ENCODE peak calls at places on chromosome 16, in six cellular contexts. One of them, this sample, is unnamed. For H3K4me1 and H3K27me3, the result is how much of the 10 kb centered on the place peaks cover.

GRCh38 chr16:15766918-15767317 is 89.9 kb downstream of the MYH11 start:
- DNase-seq in SJCRH30: no peak
- DNase-seq in cardiac muscle cell: no peak
- DNase-seq in neural progenitor cell: no peak
- DNase-seq in tibial nerve: no peak
- DNase-seq in CD4-positive, alpha-beta memory T cell: no peak
- DNase-seq in this sample: no peak

GRCh38 chr16:19223235-19223847 is 55.3 kb downstream of the SYT17 start:
- DNase-seq in SJCRH30: peak
- DNase-seq in cardiac muscle cell: peak
- DNase-seq in neural progenitor cell: peak
- DNase-seq in tibial nerve: peak
- DNase-seq in CD4-positive, alpha-beta memory T cell: no peak
- DNase-seq in this sample: peak

GRCh38 chr16:69465083-69465721 is 40.8 kb downstream of the CYB5B start:
- DNase-seq in SJCRH30: no peak
- DNase-seq in cardiac muscle cell: no peak
- DNase-seq in neural progenitor cell: no peak
- DNase-seq in tibial nerve: no peak
- DNase-seq in CD4-positive, alpha-beta memory T cell: peak
- DNase-seq in this sample: no peak

GRCh38 chr16:31298958-31299357 is 39.2 kb downstream of the ITGAM start:
- DNase-seq in SJCRH30: no peak
- DNase-seq in cardiac muscle cell: peak
- DNase-seq in neural progenitor cell: no peak
- DNase-seq in tibial nerve: no peak
- DNase-seq in CD4-positive, alpha-beta memory T cell: no peak
- DNase-seq in this sample: no peak

GRCh38 chr16:75011634-75012307 is 12.9 kb downstream of the ZNRF1 start:
- DNase-seq in SJCRH30: no peak
- DNase-seq in cardiac muscle cell: peak
- DNase-seq in neural progenitor cell: no peak
- DNase-seq in tibial nerve: peak
- DNase-seq in CD4-positive, alpha-beta memory T cell: peak
- DNase-seq in this sample: peak

GRCh38 chr16:72809446-72809845 is 238.5 kb downstream of the ZFHX3 start:
- DNase-seq in SJCRH30: no peak
- DNase-seq in cardiac muscle cell: no peak
- DNase-seq in neural progenitor cell: no peak
- DNase-seq in tibial nerve: no peak
- DNase-seq in CD4-positive, alpha-beta memory T cell: no peak
- DNase-seq in this sample: no peak

GRCh38 chr16:12078405-12079245 is 102.1 kb downstream of the SNX29 start:
- DNase-seq in SJCRH30: no peak
- DNase-seq in cardiac muscle cell: no peak
- DNase-seq in neural progenitor cell: no peak
- DNase-seq in tibial nerve: no peak
- DNase-seq in CD4-positive, alpha-beta memory T cell: peak
- DNase-seq in this sample: no peak

GRCh38 chr16:27747946-27748345 is 198.0 kb downstream of the KATNIP start:
- DNase-seq in SJCRH30: no peak
- DNase-seq in cardiac muscle cell: no peak
- DNase-seq in neural progenitor cell: no peak
- DNase-seq in tibial nerve: no peak
- DNase-seq in CD4-positive, alpha-beta memory T cell: no peak
- DNase-seq in this sample: no peak

GRCh38 chr16:30948087-30948955 is 547 bp upstream of the ORAI3 start:
- DNase-seq in SJCRH30: peak
- DNase-seq in cardiac muscle cell: peak
- DNase-seq in neural progenitor cell: peak
- DNase-seq in tibial nerve: peak
- DNase-seq in CD4-positive, alpha-beta memory T cell: no peak
- DNase-seq in this sample: peak

GRCh38 chr16:80299416-80299815 is 241.4 kb upstream of the DYNLRB2 start:
- DNase-seq in SJCRH30: peak
- DNase-seq in cardiac muscle cell: peak
- DNase-seq in neural progenitor cell: no peak
- DNase-seq in tibial nerve: no peak
- DNase-seq in CD4-positive, alpha-beta memory T cell: no peak
- DNase-seq in this sample: no peak

GRCh38 chr16:84144301-84144858 is 597 bp downstream of the HSDL1 start:
- DNase-seq in SJCRH30: peak
- DNase-seq in cardiac muscle cell: peak
- DNase-seq in neural progenitor cell: peak
- DNase-seq in tibial nerve: no peak
- DNase-seq in CD4-positive, alpha-beta memory T cell: peak
- DNase-seq in this sample: peak

GRCh38 chr16:28012031-28012445 is 51.5 kb downstream of the GSG1L start:
- DNase-seq in SJCRH30: peak
- DNase-seq in cardiac muscle cell: peak
- DNase-seq in neural progenitor cell: no peak
- DNase-seq in tibial nerve: no peak
- DNase-seq in CD4-positive, alpha-beta memory T cell: no peak
- DNase-seq in this sample: peak

GRCh38 chr16:54135361-54136275 is 151.0 kb downstream of the IRX3 start:
- DNase-seq in SJCRH30: no peak
- DNase-seq in cardiac muscle cell: peak
- DNase-seq in neural progenitor cell: no peak
- DNase-seq in tibial nerve: no peak
- DNase-seq in CD4-positive, alpha-beta memory T cell: no peak
- DNase-seq in this sample: no peak

GRCh38 chr16:12319464-12320030 is 343.0 kb downstream of the SNX29 start:
- DNase-seq in SJCRH30: no peak
- DNase-seq in cardiac muscle cell: no peak
- DNase-seq in neural progenitor cell: no peak
- DNase-seq in tibial nerve: no peak
- DNase-seq in CD4-positive, alpha-beta memory T cell: no peak
- DNase-seq in this sample: no peak

GRCh38 chr16:86578056-86578455 is 293 bp upstream of the FOXL1 start:
- DNase-seq in SJCRH30: no peak
- DNase-seq in cardiac muscle cell: no peak
- DNase-seq in neural progenitor cell: no peak
- DNase-seq in tibial nerve: peak
- DNase-seq in CD4-positive, alpha-beta memory T cell: no peak
- DNase-seq in this sample: no peak

GRCh38 chr16:81520560-81521135 is 76.0 kb downstream of the CMIP start:
- DNase-seq in SJCRH30: no peak
- DNase-seq in cardiac muscle cell: no peak
- DNase-seq in neural progenitor cell: no peak
- DNase-seq in tibial nerve: no peak
- DNase-seq in CD4-positive, alpha-beta memory T cell: no peak
- DNase-seq in this sample: no peak
- H3K4me1 ChIP-seq in SJCRH30: under half
- H3K4me1 ChIP-seq in cardiac muscle cell: under half
- H3K4me1 ChIP-seq in neural progenitor cell: under half
- H3K4me1 ChIP-seq in tibial nerve: under half
- H3K4me1 ChIP-seq in CD4-positive, alpha-beta memory T cell: under half
- H3K4me1 ChIP-seq in this sample: under half

GRCh38 chr16:85400305-85401205 is 212.6 kb upstream of the GSE1 start:
- DNase-seq in SJCRH30: no peak
- DNase-seq in cardiac muscle cell: no peak
- DNase-seq in neural progenitor cell: no peak
- DNase-seq in tibial nerve: no peak
- DNase-seq in CD4-positive, alpha-beta memory T cell: no peak
- DNase-seq in this sample: no peak

GRCh38 chr16:85401917-85402766 is 211.0 kb upstream of the GSE1 start:
- DNase-seq in SJCRH30: no peak
- DNase-seq in cardiac muscle cell: no peak
- DNase-seq in neural progenitor cell: no peak
- DNase-seq in tibial nerve: no peak
- DNase-seq in CD4-positive, alpha-beta memory T cell: no peak
- DNase-seq in this sample: no peak

GRCh38 chr16:85399583-85400284 is 213.4 kb upstream of the GSE1 start:
- DNase-seq in SJCRH30: no peak
- DNase-seq in cardiac muscle cell: no peak
- DNase-seq in neural progenitor cell: no peak
- DNase-seq in tibial nerve: no peak
- DNase-seq in CD4-positive, alpha-beta memory T cell: no peak
- DNase-seq in this sample: no peak

GRCh38 chr16:85402910-85403692 is 210.0 kb upstream of the GSE1 start:
- DNase-seq in SJCRH30: peak
- DNase-seq in cardiac muscle cell: peak
- DNase-seq in neural progenitor cell: no peak
- DNase-seq in tibial nerve: no peak
- DNase-seq in CD4-positive, alpha-beta memory T cell: no peak
- DNase-seq in this sample: peak

DNA sequence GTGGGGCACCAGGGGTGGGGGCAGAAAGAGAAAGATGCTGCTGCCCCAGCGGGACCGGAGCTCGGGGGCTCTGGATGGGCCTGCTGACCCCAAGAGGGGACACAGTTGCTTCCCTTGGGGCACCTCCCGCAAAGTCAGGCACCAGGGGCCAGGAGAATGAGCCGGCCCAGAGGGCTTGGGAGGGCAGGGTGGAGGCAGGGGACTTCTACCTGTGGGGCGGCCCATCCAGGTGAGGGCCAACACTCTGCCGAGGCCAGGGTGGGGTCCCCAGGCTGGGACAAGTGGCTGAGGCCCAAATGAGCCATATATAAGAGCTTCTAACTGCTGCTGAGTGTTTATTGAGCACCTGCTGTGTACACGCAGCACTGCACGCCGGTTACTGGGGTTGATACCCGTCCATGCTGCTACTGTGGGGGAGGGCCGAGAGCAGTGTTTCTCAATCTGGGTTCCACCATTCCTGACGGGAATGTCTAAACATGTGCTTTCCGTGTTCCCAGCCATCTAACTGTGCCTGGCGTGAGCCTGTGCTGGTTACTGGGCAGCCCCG is 211.7 kb upstream of the GSE1 start:
- DNase-seq in SJCRH30: no peak
- DNase-seq in cardiac muscle cell: no peak
- DNase-seq in neural progenitor cell: no peak
- DNase-seq in tibial nerve: no peak
- DNase-seq in CD4-positive, alpha-beta memory T cell: no peak
- DNase-seq in this sample: no peak
- H3K27me3 ChIP-seq in SJCRH30: under half
- H3K27me3 ChIP-seq in cardiac muscle cell: under half
- H3K27me3 ChIP-seq in neural progenitor cell: under half
- H3K27me3 ChIP-seq in tibial nerve: under half
- H3K27me3 ChIP-seq in CD4-positive, alpha-beta memory T cell: under half
- H3K27me3 ChIP-seq in this sample: under half

DNA sequence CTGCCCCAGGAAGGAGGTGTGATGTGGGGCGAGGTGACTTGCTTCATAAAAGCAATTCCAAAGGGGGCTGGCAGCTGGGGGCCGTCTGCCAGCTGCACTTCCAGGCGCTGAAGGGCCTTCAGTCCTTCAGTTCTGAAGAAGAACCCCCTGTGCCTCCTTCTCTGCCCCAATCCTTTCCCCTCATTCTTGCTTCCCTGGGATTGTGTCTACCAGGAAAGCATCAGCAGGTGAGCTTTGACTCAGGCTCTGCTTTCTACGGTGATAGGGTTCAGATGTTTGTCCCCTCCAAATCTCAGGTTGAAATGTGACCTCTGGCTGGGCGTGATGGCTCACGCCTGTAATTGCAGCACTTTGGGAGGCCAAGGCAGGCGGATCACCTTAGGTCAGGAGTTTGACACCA is 52.5 kb upstream of the NKD1 start:
- DNase-seq in SJCRH30: no peak
- DNase-seq in cardiac muscle cell: no peak
- DNase-seq in neural progenitor cell: no peak
- DNase-seq in tibial nerve: no peak
- DNase-seq in CD4-positive, alpha-beta memory T cell: no peak
- DNase-seq in this sample: no peak
- H3K4me1 ChIP-seq in SJCRH30: under half
- H3K4me1 ChIP-seq in cardiac muscle cell: under half
- H3K4me1 ChIP-seq in neural progenitor cell: under half
- H3K4me1 ChIP-seq in tibial nerve: under half
- H3K4me1 ChIP-seq in CD4-positive, alpha-beta memory T cell: under half
- H3K4me1 ChIP-seq in this sample: under half

DNA sequence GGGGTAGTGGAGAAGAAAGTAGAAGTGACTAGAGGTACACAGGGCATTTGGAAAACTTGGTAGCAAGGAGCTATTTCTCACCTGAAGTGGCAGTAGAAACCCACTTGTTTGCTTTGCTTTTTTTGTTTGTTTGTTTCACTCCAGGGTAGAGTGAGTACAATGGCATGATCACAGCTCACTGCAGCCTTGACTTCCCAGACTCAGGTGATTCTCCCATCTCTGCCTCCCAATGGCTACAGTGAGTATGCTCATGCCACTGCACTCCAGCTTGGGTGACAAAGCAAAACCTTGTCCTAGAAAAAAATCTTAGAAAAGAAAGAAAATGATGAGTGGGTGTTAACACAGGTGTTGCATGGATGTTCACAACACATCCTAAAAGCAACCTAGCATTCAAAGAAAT is 40.4 kb downstream of the SCNN1G start:
- DNase-seq in SJCRH30: no peak
- DNase-seq in cardiac muscle cell: no peak
- DNase-seq in neural progenitor cell: no peak
- DNase-seq in tibial nerve: no peak
- DNase-seq in CD4-positive, alpha-beta memory T cell: no peak
- DNase-seq in this sample: no peak
- H3K27me3 ChIP-seq in SJCRH30: under half
- H3K27me3 ChIP-seq in cardiac muscle cell: under half
- H3K27me3 ChIP-seq in neural progenitor cell: under half
- H3K27me3 ChIP-seq in tibial nerve: under half
- H3K27me3 ChIP-seq in CD4-positive, alpha-beta memory T cell: under half
- H3K27me3 ChIP-seq in this sample: under half

GRCh38 chr16:66562409-66562808 is 3.8 kb upstream of the CMTM1 start:
- DNase-seq in SJCRH30: no peak
- DNase-seq in cardiac muscle cell: no peak
- DNase-seq in neural progenitor cell: no peak
- DNase-seq in tibial nerve: no peak
- DNase-seq in CD4-positive, alpha-beta memory T cell: peak
- DNase-seq in this sample: no peak

GRCh38 chr16:66561381-66562080 is 4.7 kb upstream of the CMTM1 start:
- DNase-seq in SJCRH30: no peak
- DNase-seq in cardiac muscle cell: no peak
- DNase-seq in neural progenitor cell: no peak
- DNase-seq in tibial nerve: no peak
- DNase-seq in CD4-positive, alpha-beta memory T cell: no peak
- DNase-seq in this sample: no peak

GRCh38 chr16:66563574-66564334 is 2.5 kb upstream of the CMTM1 start:
- DNase-seq in SJCRH30: no peak
- DNase-seq in cardiac muscle cell: no peak
- DNase-seq in neural progenitor cell: no peak
- DNase-seq in tibial nerve: no peak
- DNase-seq in CD4-positive, alpha-beta memory T cell: no peak
- DNase-seq in this sample: no peak

GRCh38 chr16:66565051-66565450 is 1.2 kb upstream of the CMTM1 start:
- DNase-seq in SJCRH30: no peak
- DNase-seq in cardiac muscle cell: no peak
- DNase-seq in neural progenitor cell: no peak
- DNase-seq in tibial nerve: no peak
- DNase-seq in CD4-positive, alpha-beta memory T cell: no peak
- DNase-seq in this sample: no peak

GRCh38 chr16:66562986-66563385 is 3.3 kb upstream of the CMTM1 start:
- DNase-seq in SJCRH30: no peak
- DNase-seq in cardiac muscle cell: no peak
- DNase-seq in neural progenitor cell: no peak
- DNase-seq in tibial nerve: no peak
- DNase-seq in CD4-positive, alpha-beta memory T cell: no peak
- DNase-seq in this sample: no peak
- H3K4me1 ChIP-seq in SJCRH30: under half
- H3K4me1 ChIP-seq in cardiac muscle cell: under half
- H3K4me1 ChIP-seq in neural progenitor cell: under half
- H3K4me1 ChIP-seq in tibial nerve: under half
- H3K4me1 ChIP-seq in CD4-positive, alpha-beta memory T cell: half or more
- H3K4me1 ChIP-seq in this sample: under half

GRCh38 chr16:9713907-9714306 is 468.3 kb downstream of the GRIN2A start:
- DNase-seq in SJCRH30: no peak
- DNase-seq in cardiac muscle cell: no peak
- DNase-seq in neural progenitor cell: no peak
- DNase-seq in tibial nerve: no peak
- DNase-seq in CD4-positive, alpha-beta memory T cell: no peak
- DNase-seq in this sample: no peak
- H3K27me3 ChIP-seq in SJCRH30: under half
- H3K27me3 ChIP-seq in cardiac muscle cell: under half
- H3K27me3 ChIP-seq in neural progenitor cell: under half
- H3K27me3 ChIP-seq in tibial nerve: under half
- H3K27me3 ChIP-seq in CD4-positive, alpha-beta memory T cell: under half
- H3K27me3 ChIP-seq in this sample: under half

This sample was measured in A673.